ENCODE peak calls at places on chromosomes 16 and 17, in four cellular contexts. One of them, this sample, is unnamed.

GRCh38 chr16:66947302-66948033 is 12.2 kb downstream of the CES2 start:
- DNase-seq in endothelial cell: peak; percentile 80
- DNase-seq in occipital lobe: peak; percentile 54
- DNase-seq in cardiac fibroblast: peak; percentile 86
- DNase-seq in this sample: peak; percentile 5

GRCh38 chr16:50547340-50547865 is 793 bp upstream of the NKD1 start:
- DNase-seq in endothelial cell: peak; percentile 53
- DNase-seq in occipital lobe: no peak
- DNase-seq in cardiac fibroblast: peak; percentile 1
- DNase-seq in this sample: no peak

GRCh38 chr17:78637146-78637545 is 60.0 kb upstream of the DNAH17 start:
- DNase-seq in occipital lobe: no peak
- DNase-seq in cardiac fibroblast: no peak
- DNase-seq in endothelial cell: no peak
- DNase-seq in this sample: no peak

GRCh38 chr17:38403491-38403890 is 24.8 kb upstream of the ARHGAP23 start:
- DNase-seq in occipital lobe: no peak
- DNase-seq in endothelial cell: no peak
- DNase-seq in cardiac fibroblast: peak; percentile 65
- DNase-seq in this sample: no peak

GRCh38 chr17:46003907-46004748 is 5.1 kb downstream of the STH start:
- DNase-seq in cardiac fibroblast: peak; percentile 46
- DNase-seq in occipital lobe: peak; percentile 38
- DNase-seq in endothelial cell: no peak
- DNase-seq in this sample: peak; percentile 18

GRCh38 chr17:83170571-83171260 is 91.3 kb downstream of the METRNL start:
- DNase-seq in cardiac fibroblast: no peak
- DNase-seq in endothelial cell: no peak
- DNase-seq in occipital lobe: no peak
- DNase-seq in this sample: no peak

GRCh38 chr17:35244345-35245195 is 1.7 kb downstream of the SLFN5 start:
- DNase-seq in endothelial cell: peak; percentile 43
- DNase-seq in cardiac fibroblast: peak; percentile 82
- DNase-seq in occipital lobe: no peak
- DNase-seq in this sample: peak; percentile 66

GRCh38 chr16:18933501-18933900 is 7.3 kb upstream of the SMG1 start:
- DNase-seq in endothelial cell: no peak
- DNase-seq in cardiac fibroblast: no peak
- DNase-seq in occipital lobe: no peak
- DNase-seq in this sample: no peak

GRCh38 chr16:53465606-53466290 is 31.5 kb downstream of the RBL2 start:
- DNase-seq in occipital lobe: no peak
- DNase-seq in endothelial cell: no peak
- DNase-seq in cardiac fibroblast: peak; percentile 86
- DNase-seq in this sample: no peak

GRCh38 chr17:55391244-55391757 is 30.3 kb downstream of the MMD start:
- DNase-seq in occipital lobe: peak; percentile 51
- DNase-seq in endothelial cell: no peak
- DNase-seq in cardiac fibroblast: no peak
- DNase-seq in this sample: no peak

GRCh38 chr17:37458805-37459204 is 30.9 kb upstream of the DUSP14 start:
- DNase-seq in endothelial cell: no peak
- DNase-seq in cardiac fibroblast: peak; percentile 50
- DNase-seq in occipital lobe: no peak
- DNase-seq in this sample: no peak

GRCh38 chr16:73750639-73751038 is 546.0 kb upstream of the PSMD7 start:
- DNase-seq in endothelial cell: no peak
- DNase-seq in cardiac fibroblast: no peak
- DNase-seq in occipital lobe: no peak
- DNase-seq in this sample: no peak

GRCh38 chr16:70788668-70789161 is 12.2 kb downstream of the VAC14 start:
- DNase-seq in endothelial cell: no peak
- DNase-seq in cardiac fibroblast: peak; percentile 36
- DNase-seq in occipital lobe: no peak
- DNase-seq in this sample: no peak

GRCh38 chr17:40542562-40543411 is 22.5 kb downstream of the CCR7 start:
- DNase-seq in cardiac fibroblast: peak; percentile 100
- DNase-seq in endothelial cell: no peak
- DNase-seq in occipital lobe: no peak
- DNase-seq in this sample: no peak

GRCh38 chr17:29524692-29525091 is 42.1 kb downstream of the ABHD15 start:
- DNase-seq in cardiac fibroblast: no peak
- DNase-seq in occipital lobe: no peak
- DNase-seq in endothelial cell: no peak
- DNase-seq in this sample: no peak

GRCh38 chr17:18004901-18005305 is 32.2 kb downstream of the DRC3 start:
- DNase-seq in occipital lobe: no peak
- DNase-seq in endothelial cell: no peak
- DNase-seq in cardiac fibroblast: no peak
- DNase-seq in this sample: no peak

GRCh38 chr17:46822388-46822921 is 4.0 kb upstream of the WNT3 start:
- DNase-seq in occipital lobe: no peak
- DNase-seq in endothelial cell: no peak
- DNase-seq in cardiac fibroblast: no peak
- DNase-seq in this sample: no peak

GRCh38 chr16:89599451-89599858 is 14.0 kb upstream of the DPEP1 start:
- DNase-seq in occipital lobe: no peak
- DNase-seq in endothelial cell: peak; percentile 72
- DNase-seq in cardiac fibroblast: no peak
- DNase-seq in this sample: no peak

GRCh38 chr17:38925263-38925995 is at the start of gene LASP1NB:
- DNase-seq in endothelial cell: no peak
- DNase-seq in cardiac fibroblast: peak; percentile 70
- DNase-seq in occipital lobe: peak; percentile 88
- DNase-seq in this sample: no peak

GRCh38 chr17:2237521-2237921 is 66.1 kb downstream of the SMG6 start:
- DNase-seq in endothelial cell: no peak
- DNase-seq in occipital lobe: no peak
- DNase-seq in cardiac fibroblast: peak; percentile 87
- DNase-seq in this sample: no peak

GRCh38 chr16:11112723-11113348 is 143.2 kb downstream of the SOCS1 start:
- DNase-seq in occipital lobe: no peak
- DNase-seq in endothelial cell: no peak
- DNase-seq in cardiac fibroblast: no peak
- DNase-seq in this sample: peak; percentile 51

GRCh38 chr16:29182501-29182900 is 197.6 kb downstream of the LAT start:
- DNase-seq in endothelial cell: no peak
- DNase-seq in cardiac fibroblast: no peak
- DNase-seq in occipital lobe: no peak
- DNase-seq in this sample: no peak

GRCh38 chr16:89052191-89052787 is 41.4 kb upstream of the ACSF3 start:
- DNase-seq in occipital lobe: no peak
- DNase-seq in cardiac fibroblast: no peak
- DNase-seq in endothelial cell: no peak
- DNase-seq in this sample: no peak

GRCh38 chr17:80768936-80769335 is 222.7 kb upstream of the CHMP6 start:
- DNase-seq in endothelial cell: no peak
- DNase-seq in occipital lobe: no peak
- DNase-seq in cardiac fibroblast: no peak
- DNase-seq in this sample: no peak

GRCh38 chr16:86638642-86639041 is 60.3 kb downstream of the FOXL1 start:
- DNase-seq in endothelial cell: no peak
- DNase-seq in occipital lobe: no peak
- DNase-seq in cardiac fibroblast: no peak
- DNase-seq in this sample: no peak

GRCh38 chr17:80794281-80795089 is 197.2 kb upstream of the CHMP6 start:
- DNase-seq in occipital lobe: no peak
- DNase-seq in endothelial cell: no peak
- DNase-seq in cardiac fibroblast: no peak
- DNase-seq in this sample: no peak

GRCh38 chr17:3004150-3004801 is 59.1 kb downstream of the OR1D5 start:
- DNase-seq in occipital lobe: peak; percentile 96
- DNase-seq in endothelial cell: no peak
- DNase-seq in cardiac fibroblast: peak; percentile 99
- DNase-seq in this sample: peak; percentile 95

GRCh38 chr16:19173649-19174383 is 5.8 kb downstream of the SYT17 start:
- DNase-seq in cardiac fibroblast: no peak
- DNase-seq in endothelial cell: no peak
- DNase-seq in occipital lobe: peak; percentile 7
- DNase-seq in this sample: no peak

GRCh38 chr16:72199938-72200337 is 28.0 kb upstream of the PMFBP1 start:
- DNase-seq in cardiac fibroblast: no peak
- DNase-seq in occipital lobe: no peak
- DNase-seq in endothelial cell: no peak
- DNase-seq in this sample: no peak

GRCh38 chr16:56066617-56067016 is 124.7 kb upstream of the GNAO1 start:
- DNase-seq in endothelial cell: no peak
- DNase-seq in cardiac fibroblast: no peak
- DNase-seq in occipital lobe: no peak
- DNase-seq in this sample: no peak

GRCh38 chr16:69005641-69006355 is 99.7 kb upstream of the HAS3 start:
- DNase-seq in occipital lobe: no peak
- DNase-seq in cardiac fibroblast: no peak
- DNase-seq in endothelial cell: no peak
- DNase-seq in this sample: no peak

GRCh38 chr16:50114357-50115129 is 38.6 kb upstream of the TENT4B start:
- DNase-seq in cardiac fibroblast: no peak
- DNase-seq in occipital lobe: no peak
- DNase-seq in endothelial cell: no peak
- DNase-seq in this sample: no peak

GRCh38 chr17:50297407-50297865 is 23.2 kb downstream of the TMEM92 start:
- DNase-seq in occipital lobe: peak; percentile 25
- DNase-seq in cardiac fibroblast: peak; percentile 77
- DNase-seq in endothelial cell: peak; percentile 87
- DNase-seq in this sample: peak; percentile 35

GRCh38 chr17:72031219-72031906 is 89.5 kb upstream of the SOX9 start:
- DNase-seq in cardiac fibroblast: no peak
- DNase-seq in endothelial cell: no peak
- DNase-seq in occipital lobe: no peak
- DNase-seq in this sample: no peak